ENCODE peak calls at places on chromosomes 7 and 10, in seven cellular contexts. One of them, this sample, is unnamed.

GRCh38 chr7:44711528-44711927 is 37.1 kb upstream of the ZMIZ2 start:
- DNase-seq in fibroblast of lung: no peak
- DNase-seq in mesendoderm: no peak
- DNase-seq in CD8-positive, alpha-beta T cell: no peak
- DNase-seq in uterus: no peak
- DNase-seq in cardiac muscle cell: no peak
- DNase-seq in RWPE1: no peak
- DNase-seq in this sample: no peak

GRCh38 chr7:18361756-18362155 is 133.8 kb upstream of the HDAC9 start:
- DNase-seq in RWPE1: peak
- DNase-seq in cardiac muscle cell: peak
- DNase-seq in fibroblast of lung: peak
- DNase-seq in CD8-positive, alpha-beta T cell: no peak
- DNase-seq in mesendoderm: peak
- DNase-seq in uterus: no peak
- DNase-seq in this sample: peak

GRCh38 chr7:98879989-98880337 is 1.6 kb downstream of the TRRAP start:
- DNase-seq in cardiac muscle cell: no peak
- DNase-seq in fibroblast of lung: no peak
- DNase-seq in CD8-positive, alpha-beta T cell: no peak
- DNase-seq in uterus: no peak
- DNase-seq in mesendoderm: no peak
- DNase-seq in RWPE1: no peak
- DNase-seq in this sample: no peak

GRCh38 chr7:8154290-8154689 is 107.7 kb downstream of the ICA1 start:
- DNase-seq in CD8-positive, alpha-beta T cell: no peak
- DNase-seq in fibroblast of lung: no peak
- DNase-seq in uterus: no peak
- DNase-seq in RWPE1: no peak
- DNase-seq in mesendoderm: no peak
- DNase-seq in cardiac muscle cell: no peak
- DNase-seq in this sample: no peak

GRCh38 chr7:128791121-128791967 is 424 bp upstream of the CCDC136 start:
- DNase-seq in fibroblast of lung: peak
- DNase-seq in CD8-positive, alpha-beta T cell: peak
- DNase-seq in cardiac muscle cell: peak
- DNase-seq in uterus: peak
- DNase-seq in mesendoderm: peak
- DNase-seq in RWPE1: peak
- DNase-seq in this sample: peak

GRCh38 chr7:26049081-26049480 is 102.9 kb upstream of the NFE2L3 start:
- DNase-seq in RWPE1: no peak
- DNase-seq in fibroblast of lung: no peak
- DNase-seq in CD8-positive, alpha-beta T cell: no peak
- DNase-seq in uterus: no peak
- DNase-seq in cardiac muscle cell: no peak
- DNase-seq in mesendoderm: no peak
- DNase-seq in this sample: no peak

GRCh38 chr10:15182541-15183207 is 14.2 kb upstream of the NMT2 start:
- DNase-seq in cardiac muscle cell: no peak
- DNase-seq in uterus: no peak
- DNase-seq in CD8-positive, alpha-beta T cell: no peak
- DNase-seq in fibroblast of lung: no peak
- DNase-seq in mesendoderm: no peak
- DNase-seq in RWPE1: no peak
- DNase-seq in this sample: no peak

GRCh38 chr10:79166312-79166721 is 97.6 kb downstream of the ZMIZ1 start:
- DNase-seq in uterus: no peak
- DNase-seq in CD8-positive, alpha-beta T cell: no peak
- DNase-seq in fibroblast of lung: no peak
- DNase-seq in RWPE1: no peak
- DNase-seq in mesendoderm: no peak
- DNase-seq in cardiac muscle cell: no peak
- DNase-seq in this sample: no peak

GRCh38 chr7:75072978-75073282 is 672 bp downstream of the RCC1L start:
- DNase-seq in uterus: no peak
- DNase-seq in CD8-positive, alpha-beta T cell: no peak
- DNase-seq in mesendoderm: no peak
- DNase-seq in cardiac muscle cell: no peak
- DNase-seq in RWPE1: peak
- DNase-seq in fibroblast of lung: no peak
- DNase-seq in this sample: no peak

DNA sequence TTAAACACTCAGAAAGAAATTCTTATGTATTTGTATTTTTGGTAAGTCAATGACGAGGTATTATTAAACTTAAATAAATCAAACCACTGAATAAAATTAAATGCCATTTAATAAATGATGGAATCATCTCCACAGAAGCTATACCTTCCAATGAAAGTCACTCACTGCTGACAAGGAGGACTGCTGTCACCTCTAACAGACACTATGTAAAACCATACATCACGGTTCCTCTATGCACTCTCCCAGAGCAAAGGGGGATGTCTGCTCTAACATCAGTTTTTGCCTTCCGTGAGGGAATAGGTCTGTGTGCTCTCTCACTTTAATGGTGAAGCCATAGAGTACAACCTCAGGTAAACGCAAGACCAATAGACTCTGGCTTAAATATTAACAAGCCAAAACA is 99.7 kb upstream of the DDC start:
- DNase-seq in cardiac muscle cell: no peak
- DNase-seq in uterus: no peak
- DNase-seq in RWPE1: no peak
- DNase-seq in CD8-positive, alpha-beta T cell: no peak
- DNase-seq in mesendoderm: no peak
- DNase-seq in fibroblast of lung: no peak
- DNase-seq in this sample: no peak
- H3K27ac ChIP-seq in cardiac muscle cell: no peak
- H3K27ac ChIP-seq in uterus: no peak
- H3K27ac ChIP-seq in RWPE1: peak
- H3K27ac ChIP-seq in CD8-positive, alpha-beta T cell: no peak
- H3K27ac ChIP-seq in mesendoderm: no peak
- H3K27ac ChIP-seq in fibroblast of lung: no peak
- H3K27ac ChIP-seq in this sample: no peak

GRCh38 chr10:31341552-31341951 is 22.5 kb downstream of the ZEB1 start:
- DNase-seq in uterus: no peak
- DNase-seq in cardiac muscle cell: no peak
- DNase-seq in RWPE1: no peak
- DNase-seq in CD8-positive, alpha-beta T cell: no peak
- DNase-seq in mesendoderm: no peak
- DNase-seq in fibroblast of lung: no peak
- DNase-seq in this sample: no peak
- H3K27ac ChIP-seq in uterus: no peak
- H3K27ac ChIP-seq in cardiac muscle cell: no peak
- H3K27ac ChIP-seq in RWPE1: no peak
- H3K27ac ChIP-seq in CD8-positive, alpha-beta T cell: no peak
- H3K27ac ChIP-seq in mesendoderm: no peak
- H3K27ac ChIP-seq in fibroblast of lung: no peak
- H3K27ac ChIP-seq in this sample: no peak

GRCh38 chr10:637771-638195 is 51.7 kb downstream of the DIP2C start:
- DNase-seq in uterus: no peak
- DNase-seq in CD8-positive, alpha-beta T cell: no peak
- DNase-seq in mesendoderm: no peak
- DNase-seq in RWPE1: no peak
- DNase-seq in fibroblast of lung: no peak
- DNase-seq in cardiac muscle cell: no peak
- DNase-seq in this sample: no peak
- H3K27ac ChIP-seq in uterus: no peak
- H3K27ac ChIP-seq in CD8-positive, alpha-beta T cell: no peak
- H3K27ac ChIP-seq in mesendoderm: no peak
- H3K27ac ChIP-seq in RWPE1: no peak
- H3K27ac ChIP-seq in fibroblast of lung: no peak
- H3K27ac ChIP-seq in cardiac muscle cell: no peak
- H3K27ac ChIP-seq in this sample: no peak

DNA sequence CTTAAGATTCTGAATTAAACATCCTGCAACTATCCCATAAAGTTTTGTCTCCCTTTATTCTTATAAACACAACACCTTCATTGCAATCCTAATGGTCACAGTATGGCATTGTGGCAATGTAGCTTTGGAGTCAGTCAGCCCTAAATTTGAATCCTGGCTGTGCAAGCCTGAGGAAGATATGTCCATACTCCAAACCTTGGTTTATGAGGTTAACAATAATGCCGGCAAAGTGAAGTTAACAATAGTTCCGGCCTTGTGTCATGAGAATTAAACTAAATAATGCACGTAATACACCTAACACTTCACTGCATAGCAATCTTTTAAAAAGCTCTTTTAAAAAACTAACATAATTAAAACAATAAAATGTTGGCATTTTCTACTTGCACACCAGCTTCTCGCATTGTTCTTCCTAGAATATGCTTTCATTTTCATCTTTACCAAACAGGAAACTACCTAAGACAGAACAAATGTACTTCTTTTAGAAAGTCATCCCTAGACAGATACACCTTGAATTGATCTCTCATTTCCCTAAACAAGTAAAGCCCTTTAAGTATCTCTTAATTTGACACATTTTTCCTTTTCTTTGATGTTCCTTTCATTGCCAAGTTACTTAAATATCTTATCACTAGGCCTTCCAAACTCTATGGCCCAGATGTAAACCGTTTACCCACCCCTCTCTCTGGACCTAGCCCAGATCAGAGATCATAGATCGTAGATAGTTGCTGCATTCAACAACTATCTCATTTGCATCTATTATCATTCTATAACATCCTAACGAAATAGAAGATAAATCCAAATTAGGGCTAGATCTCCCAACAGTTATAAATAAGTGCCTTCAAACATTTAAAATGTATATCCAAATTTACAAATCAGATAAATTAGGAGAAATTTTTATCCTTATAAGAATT is 66.7 kb downstream of the CREB3L2 start:
- DNase-seq in fibroblast of lung: no peak
- DNase-seq in mesendoderm: peak
- DNase-seq in cardiac muscle cell: no peak
- DNase-seq in RWPE1: no peak
- DNase-seq in CD8-positive, alpha-beta T cell: no peak
- DNase-seq in uterus: no peak
- DNase-seq in this sample: no peak
- H3K27ac ChIP-seq in fibroblast of lung: peak
- H3K27ac ChIP-seq in mesendoderm: no peak
- H3K27ac ChIP-seq in cardiac muscle cell: peak
- H3K27ac ChIP-seq in RWPE1: no peak
- H3K27ac ChIP-seq in CD8-positive, alpha-beta T cell: peak
- H3K27ac ChIP-seq in uterus: peak
- H3K27ac ChIP-seq in this sample: no peak

DNA sequence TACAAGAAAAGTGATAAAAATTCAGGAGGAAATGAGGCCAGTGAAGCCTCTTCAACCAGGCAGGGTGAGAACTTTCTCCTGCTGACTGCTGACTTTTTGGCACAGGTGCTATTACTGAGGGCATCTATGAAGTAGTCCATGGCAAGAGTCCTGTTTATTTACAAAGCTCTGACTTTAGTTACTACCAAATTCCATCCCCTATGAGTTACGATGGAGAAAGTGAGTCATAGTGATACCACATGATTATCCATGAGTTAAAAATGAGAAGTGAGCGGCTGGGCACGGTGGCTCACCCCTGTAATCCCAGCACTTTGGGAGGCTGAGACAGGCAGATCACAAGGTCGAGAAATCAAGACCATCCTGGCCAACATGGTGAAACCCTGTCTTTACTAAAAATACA is 19.9 kb downstream of the CCDC3 start:
- DNase-seq in fibroblast of lung: peak
- DNase-seq in RWPE1: peak
- DNase-seq in cardiac muscle cell: no peak
- DNase-seq in uterus: no peak
- DNase-seq in mesendoderm: no peak
- DNase-seq in CD8-positive, alpha-beta T cell: no peak
- DNase-seq in this sample: no peak
- H3K27ac ChIP-seq in fibroblast of lung: no peak
- H3K27ac ChIP-seq in RWPE1: no peak
- H3K27ac ChIP-seq in cardiac muscle cell: no peak
- H3K27ac ChIP-seq in uterus: no peak
- H3K27ac ChIP-seq in mesendoderm: no peak
- H3K27ac ChIP-seq in CD8-positive, alpha-beta T cell: no peak
- H3K27ac ChIP-seq in this sample: no peak

GRCh38 chr7:130489140-130489967 is 2.5 kb upstream of the MEST start:
- DNase-seq in uterus: no peak
- DNase-seq in mesendoderm: no peak
- DNase-seq in CD8-positive, alpha-beta T cell: no peak
- DNase-seq in fibroblast of lung: peak
- DNase-seq in cardiac muscle cell: no peak
- DNase-seq in RWPE1: no peak
- DNase-seq in this sample: no peak
- H3K27ac ChIP-seq in uterus: peak
- H3K27ac ChIP-seq in mesendoderm: no peak
- H3K27ac ChIP-seq in CD8-positive, alpha-beta T cell: no peak
- H3K27ac ChIP-seq in fibroblast of lung: peak
- H3K27ac ChIP-seq in cardiac muscle cell: no peak
- H3K27ac ChIP-seq in RWPE1: no peak
- H3K27ac ChIP-seq in this sample: peak

GRCh38 chr7:39622609-39623311 is 612 bp upstream of the RALA start:
- DNase-seq in mesendoderm: no peak
- DNase-seq in cardiac muscle cell: no peak
- DNase-seq in RWPE1: no peak
- DNase-seq in fibroblast of lung: peak
- DNase-seq in uterus: no peak
- DNase-seq in CD8-positive, alpha-beta T cell: no peak
- DNase-seq in this sample: no peak

GRCh38 chr7:39623312-39624201 is at the start of gene RALA:
- DNase-seq in CD8-positive, alpha-beta T cell: peak
- DNase-seq in fibroblast of lung: peak
- DNase-seq in uterus: peak
- DNase-seq in RWPE1: peak
- DNase-seq in cardiac muscle cell: peak
- DNase-seq in mesendoderm: peak
- DNase-seq in this sample: peak

GRCh38 chr7:39621784-39622411 is 1.5 kb upstream of the RALA start:
- DNase-seq in CD8-positive, alpha-beta T cell: no peak
- DNase-seq in mesendoderm: peak
- DNase-seq in RWPE1: no peak
- DNase-seq in uterus: no peak
- DNase-seq in cardiac muscle cell: no peak
- DNase-seq in fibroblast of lung: peak
- DNase-seq in this sample: no peak

GRCh38 chr7:39618868-39619267 is 4.5 kb upstream of the RALA start:
- DNase-seq in fibroblast of lung: no peak
- DNase-seq in uterus: no peak
- DNase-seq in CD8-positive, alpha-beta T cell: no peak
- DNase-seq in mesendoderm: no peak
- DNase-seq in cardiac muscle cell: no peak
- DNase-seq in RWPE1: no peak
- DNase-seq in this sample: no peak

DNA sequence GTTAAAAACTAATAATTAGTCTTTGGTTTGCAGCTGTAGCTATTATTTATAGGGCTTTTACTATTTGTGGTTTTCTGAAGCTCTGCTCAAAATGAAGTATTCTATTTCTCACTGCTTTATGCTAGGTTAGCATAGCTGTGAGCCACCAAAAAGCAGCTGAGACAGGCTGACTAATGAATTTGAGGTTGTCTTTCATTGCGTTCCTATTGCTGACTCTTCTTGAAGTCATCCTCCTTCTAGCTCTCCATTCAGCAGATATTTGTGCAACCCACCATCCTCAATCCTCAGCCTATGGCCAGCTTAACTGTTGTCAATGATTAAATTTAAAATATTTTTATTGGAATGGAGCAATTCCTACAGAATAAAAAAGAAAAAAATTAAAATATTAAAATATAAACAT is 2.1 kb upstream of the RALA start:
- DNase-seq in cardiac muscle cell: no peak
- DNase-seq in uterus: no peak
- DNase-seq in mesendoderm: no peak
- DNase-seq in CD8-positive, alpha-beta T cell: no peak
- DNase-seq in fibroblast of lung: peak
- DNase-seq in RWPE1: peak
- DNase-seq in this sample: no peak
- H3K27ac ChIP-seq in cardiac muscle cell: no peak
- H3K27ac ChIP-seq in uterus: no peak
- H3K27ac ChIP-seq in mesendoderm: no peak
- H3K27ac ChIP-seq in CD8-positive, alpha-beta T cell: no peak
- H3K27ac ChIP-seq in fibroblast of lung: peak
- H3K27ac ChIP-seq in RWPE1: no peak
- H3K27ac ChIP-seq in this sample: no peak

GRCh38 chr10:77925410-77925794 is 1.2 kb downstream of the DLG5 start:
- DNase-seq in CD8-positive, alpha-beta T cell: no peak
- DNase-seq in uterus: peak
- DNase-seq in mesendoderm: peak
- DNase-seq in fibroblast of lung: peak
- DNase-seq in RWPE1: peak
- DNase-seq in cardiac muscle cell: no peak
- DNase-seq in this sample: no peak
- H3K27ac ChIP-seq in CD8-positive, alpha-beta T cell: no peak
- H3K27ac ChIP-seq in uterus: peak
- H3K27ac ChIP-seq in mesendoderm: no peak
- H3K27ac ChIP-seq in fibroblast of lung: peak
- H3K27ac ChIP-seq in RWPE1: peak
- H3K27ac ChIP-seq in cardiac muscle cell: no peak
- H3K27ac ChIP-seq in this sample: no peak

This sample was measured in endodermal cell.